ENCODE peak calls at places on chromosomes 12 and 14, in four cellular contexts. Y is progenitor cell of endocrine pancreas, E is HS-27A, X is NCI-H1092 treated with DMSO at 0.1 percent for 48 hours. J is an unnamed sample.

GRCh38 chr12:19461986-19462385 is 22.7 kb downstream of the AEBP2 start:
- DNase-seq in E (no peak), X (no peak), Y (no peak), J (no peak)

GRCh38 chr12:120367252-120367923 is 1.6 kb downstream of the MSI1 start:
- DNase-seq in Y (no peak), X (peak), E (no peak), J (no peak)

GRCh38 chr14:100058777-100059432 is 6.3 kb upstream of the EVL start:
- DNase-seq in X (no peak), E (no peak), Y (no peak), J (no peak)

GRCh38 chr14:21748869-21749303 is 75.3 kb upstream of the OR4E1 start:
- DNase-seq in X (peak), E (peak), Y (peak), J (peak)

GRCh38 chr12:12553208-12553785 is 9.4 kb downstream of the DUSP16 start:
- DNase-seq in E (no peak), X (no peak), Y (no peak), J (no peak)

GRCh38 chr12:38056701-38057689 is 259.6 kb upstream of the ALG10B start:
- DNase-seq in X (no peak), E (no peak), Y (no peak), J (no peak)

GRCh38 chr12:89873745-89874144 is 165.1 kb upstream of the ATP2B1 start:
- DNase-seq in E (no peak), X (no peak), Y (no peak), J (no peak)

GRCh38 chr12:88339254-88339949 is 197.3 kb downstream of the TMTC3 start:
- DNase-seq in E (no peak), X (no peak), Y (no peak), J (no peak)

GRCh38 chr12:124884587-124885438 is 21.1 kb upstream of the SCARB1 start:
- DNase-seq in X (peak), E (no peak), Y (peak), J (no peak)

GRCh38 chr12:51591020-51591901 is at the start of gene SCN8A:
- DNase-seq in X (peak), Y (peak), E (no peak), J (peak)

GRCh38 chr14:65881642-65882041 is 469.1 kb downstream of the FUT8 start:
- DNase-seq in E (no peak), Y (no peak), X (no peak), J (no peak)

GRCh38 chr12:13982010-13982409 is 608 bp upstream of the GRIN2B start:
- DNase-seq in Y (peak), X (no peak), E (no peak), J (no peak)

GRCh38 chr14:99574099-99574880 is 29.7 kb downstream of the CCDC85C start:
- DNase-seq in E (peak), Y (no peak), X (peak), J (no peak)

GRCh38 chr12:15088115-15088514 is 115.3 kb downstream of the PDE6H start:
- DNase-seq in X (no peak), Y (no peak), E (no peak), J (no peak)

GRCh38 chr12:101772019-101772774 is 32.9 kb upstream of the SYCP3 start:
- DNase-seq in Y (no peak), X (no peak), E (no peak), J (no peak)

GRCh38 chr12:93223440-93224426 is 154.0 kb upstream of the NUDT4 start:
- DNase-seq in Y (no peak), X (peak), E (no peak), J (no peak)

GRCh38 chr12:104643921-104644669 is 187.3 kb downstream of the CHST11 start:
- DNase-seq in X (peak), Y (no peak), E (no peak), J (no peak)

GRCh38 chr14:81594012-81594411 is 60.4 kb upstream of the SEL1L start:
- DNase-seq in E (no peak), Y (no peak), X (no peak), J (no peak)

GRCh38 chr12:29148958-29149690 is at the start of gene FAR2:
- DNase-seq in Y (peak), X (no peak), E (no peak), J (no peak)

GRCh38 chr12:19886805-19887105 is 447.5 kb downstream of the AEBP2 start:
- DNase-seq in E (no peak), Y (no peak), X (no peak), J (no peak)